ENCODE peak calls at places on chromosomes 5 and 9, in seven cellular contexts. R is left ventricle myocardium inferior, L is keratinocyte, Q is psoas muscle, V is neural progenitor cell, K is fibroblast of lung, H is pancreas. B is an unnamed sample.
A peak's percentile ranks its signal among the peaks of the same experiment; 100 is the strongest.

GRCh38 chr5:154483654-154484392 is 5.8 kb upstream of the HAND1 start:
- DNase-seq in R (no peak), L (no peak), Q (no peak), V (peak; percentile 60), K (no peak), H (no peak), B (no peak)

GRCh38 chr9:85743290-85744128 is 1.8 kb upstream of the AGTPBP1 start:
- DNase-seq in R (no peak), L (peak; percentile 64), Q (no peak), V (peak; percentile 39), K (peak; percentile 80), H (no peak), B (no peak)

GRCh38 chr5:149961186-149961685 is 678 bp downstream of the SLC26A2 start:
- DNase-seq in R (no peak), L (no peak), Q (no peak), V (no peak), K (no peak), H (no peak), B (no peak)

GRCh38 chr5:67679184-67679855 is 482.7 kb upstream of the CD180 start:
- DNase-seq in R (no peak), L (no peak), Q (no peak), V (peak; percentile 16), K (no peak), H (no peak), B (no peak)

GRCh38 chr5:100131161-100131560 is 404.0 kb upstream of the FAM174A start:
- DNase-seq in R (no peak), L (no peak), Q (no peak), V (no peak), K (peak; percentile 9), H (no peak), B (no peak)

GRCh38 chr9:104279535-104280215 is 185.6 kb downstream of the SMC2 start:
- DNase-seq in R (no peak), L (no peak), Q (no peak), V (no peak), K (peak; percentile 1), H (no peak), B (no peak)

GRCh38 chr5:38662088-38662487 is 105.6 kb upstream of the LIFR start:
- DNase-seq in R (no peak), L (no peak), Q (no peak), V (no peak), K (no peak), H (no peak), B (no peak)

GRCh38 chr5:93621340-93621872 is 38.4 kb downstream of the NR2F1 start:
- DNase-seq in R (peak; percentile 81), L (no peak), Q (peak; percentile 79), V (peak; percentile 83), K (peak; percentile 72), H (peak; percentile 75), B (no peak)

GRCh38 chr9:94298949-94299599 is 29.4 kb downstream of the NUTM2F start:
- DNase-seq in R (no peak), L (no peak), Q (no peak), V (no peak), K (no peak), H (no peak), B (no peak)

GRCh38 chr5:178899289-178899688 is 3.6 kb downstream of the ZFP2 start:
- DNase-seq in R (no peak), L (no peak), Q (no peak), V (no peak), K (no peak), H (no peak), B (no peak)

GRCh38 chr5:138724470-138725146 is 28.6 kb upstream of the CTNNA1 start:
- DNase-seq in R (peak; percentile 43), L (no peak), Q (peak; percentile 35), V (no peak), K (no peak), H (no peak), B (no peak)

GRCh38 chr5:142358121-142358520 is 33.3 kb upstream of the SPRY4 start:
- DNase-seq in R (no peak), L (no peak), Q (no peak), V (no peak), K (no peak), H (no peak), B (no peak)

GRCh38 chr9:134784612-134785305 is 95.9 kb upstream of the FCN2 start:
- DNase-seq in R (no peak), L (no peak), Q (no peak), V (peak; percentile 63), K (no peak), H (no peak), B (no peak)

GRCh38 chr9:37002036-37002412 is 32.0 kb downstream of the PAX5 start:
- DNase-seq in R (no peak), L (no peak), Q (no peak), V (no peak), K (no peak), H (no peak), B (no peak)

GRCh38 chr5:167030500-167031120 is 1260.8 kb upstream of the WWC1 start:
- DNase-seq in R (no peak), L (no peak), Q (no peak), V (peak; percentile 64), K (no peak), H (no peak), B (no peak)

GRCh38 chr5:4640793-4641192 is 499.3 kb upstream of the ADAMTS16 start:
- DNase-seq in R (no peak), L (no peak), Q (no peak), V (peak; percentile 46), K (no peak), H (no peak), B (no peak)

DNA sequence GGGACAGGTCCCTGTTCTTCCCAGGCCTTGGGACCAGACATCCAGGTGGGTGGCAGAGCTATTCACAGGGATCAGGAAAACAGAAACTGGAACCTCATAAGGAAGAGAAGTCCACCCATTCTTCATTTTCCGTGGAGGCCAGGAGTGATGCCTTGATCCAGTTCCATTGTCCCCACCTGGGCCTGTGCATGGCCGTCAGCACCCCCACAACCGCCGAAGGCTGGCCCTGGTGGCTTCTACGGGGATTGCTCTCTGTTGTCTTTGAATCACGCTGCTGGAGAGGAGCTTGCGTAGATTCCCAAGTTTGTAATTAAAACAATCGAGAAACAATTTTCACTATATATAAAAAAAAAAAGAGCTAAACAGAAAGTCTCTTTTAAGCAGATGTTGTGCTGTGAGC is 134.4 kb downstream of the MVB12B start:
- DNase-seq in R (no peak), L (no peak), Q (no peak), V (no peak), K (no peak), H (no peak), B (no peak)
- TF ChIP-seq CTCF in R (no peak), L (no peak), Q (no peak), V (peak; percentile 17), K (no peak), H (no peak), B (no peak)

DNA sequence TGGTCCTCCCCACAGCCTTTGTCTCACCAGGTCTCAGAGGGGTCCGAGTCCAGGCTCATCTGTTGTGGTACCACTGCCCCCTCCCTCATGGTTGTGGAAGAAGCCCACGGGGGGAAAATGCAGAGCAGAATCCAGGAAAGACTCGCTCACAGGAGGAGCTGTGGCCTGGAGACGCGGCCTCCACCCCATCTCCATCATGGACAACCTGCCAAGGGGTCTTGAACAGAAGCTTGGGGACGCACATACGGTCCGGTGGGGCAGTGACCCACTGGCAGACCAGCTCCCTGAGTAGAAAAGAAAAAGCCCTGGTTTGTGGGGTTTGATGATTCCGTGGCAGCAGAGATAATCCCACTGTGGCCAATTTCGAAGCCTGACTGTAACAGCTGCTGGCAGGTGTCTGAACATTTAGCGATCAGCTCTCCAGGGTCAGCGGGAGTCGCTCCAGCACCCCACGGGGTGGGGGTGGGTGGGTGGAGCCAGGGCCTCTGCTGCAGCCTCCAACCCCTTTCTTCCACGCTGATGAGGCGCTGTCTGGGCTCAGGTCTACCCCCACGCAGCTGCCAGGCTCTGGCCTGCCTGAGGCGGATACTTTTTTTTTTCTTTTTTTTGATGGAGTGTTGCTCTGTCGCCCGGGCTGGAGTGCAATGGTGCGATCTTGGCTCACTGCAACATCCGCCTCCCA is 1.9 kb upstream of the GRIN1 start:
- DNase-seq in R (no peak), L (no peak), Q (no peak), V (no peak), K (no peak), H (no peak), B (no peak)
- H3K36me3 ChIP-seq in R (no peaks in the 10 kb centered on the region), L (no peaks in the 10 kb centered on the region), Q (no peaks in the 10 kb centered on the region), V (no peaks in the 10 kb centered on the region), K (no peaks in the 10 kb centered on the region), H (no peaks in the 10 kb centered on the region), B (no peaks in the 10 kb centered on the region)

GRCh38 chr9:92790542-92791527 is 26.2 kb upstream of the BICD2 start:
- DNase-seq in R (peak; percentile 75), L (peak; percentile 25), Q (peak; percentile 78), V (peak; percentile 83), K (peak; percentile 80), H (peak; percentile 60), B (no peak)
- TF ChIP-seq CTCF in R (peak; percentile 86), L (peak; percentile 87), Q (peak; percentile 85), V (peak; percentile 91), K (peak; percentile 78), H (peak; percentile 62), B (peak; percentile 77)

GRCh38 chr9:121141706-121142105 is 60.0 kb downstream of the RAB14 start:
- DNase-seq in R (no peak), L (no peak), Q (no peak), V (no peak), K (no peak), H (no peak), B (no peak)

GRCh38 chr9:121150188-121150587 is 51.5 kb downstream of the RAB14 start:
- DNase-seq in R (no peak), L (no peak), Q (no peak), V (no peak), K (no peak), H (no peak), B (no peak)

GRCh38 chr9:121138973-121139372 is 62.7 kb downstream of the RAB14 start:
- DNase-seq in R (no peak), L (no peak), Q (no peak), V (no peak), K (no peak), H (no peak), B (no peak)

GRCh38 chr9:121138561-121138960 is 63.1 kb downstream of the RAB14 start:
- DNase-seq in R (no peak), L (no peak), Q (no peak), V (no peak), K (no peak), H (no peak), B (no peak)

GRCh38 chr9:121144482-121144881 is 57.2 kb downstream of the RAB14 start:
- DNase-seq in R (no peak), L (no peak), Q (no peak), V (no peak), K (no peak), H (no peak), B (no peak)
- H3K36me3 ChIP-seq in R (peaks cover 99% of the 10 kb centered on the region), L (peaks cover 38% of the 10 kb centered on the region), Q (peaks cover 6% of the 10 kb centered on the region), V (no peaks in the 10 kb centered on the region), K (peaks cover 5% of the 10 kb centered on the region), H (peaks cover 8% of the 10 kb centered on the region), B (peaks cover 6% of the 10 kb centered on the region)

B was measured in BJ.